ENCODE peak calls at places on chromosome 12, in four cellular contexts. One of them, this sample, is unnamed.

GRCh38 chr12:79644274-79645234 is 46.2 kb downstream of the PAWR start:
- DNase-seq in HepG2: peak
- DNase-seq in sigmoid colon: no peak
- DNase-seq in lower leg skin: no peak
- DNase-seq in this sample: no peak

GRCh38 chr12:97557116-97557515 is 94.5 kb downstream of the RMST start:
- DNase-seq in lower leg skin: no peak
- DNase-seq in sigmoid colon: no peak
- DNase-seq in HepG2: no peak
- DNase-seq in this sample: no peak

GRCh38 chr12:1915082-1915968 is 3.1 kb downstream of the CACNA2D4 start:
- DNase-seq in sigmoid colon: peak
- DNase-seq in HepG2: no peak
- DNase-seq in lower leg skin: no peak
- DNase-seq in this sample: peak

GRCh38 chr12:46831335-46832083 is 5.7 kb upstream of the SLC38A4 start:
- DNase-seq in sigmoid colon: no peak
- DNase-seq in HepG2: no peak
- DNase-seq in lower leg skin: no peak
- DNase-seq in this sample: no peak

GRCh38 chr12:131043401-131043871 is 89.7 kb downstream of the ADGRD1 start:
- DNase-seq in HepG2: no peak
- DNase-seq in lower leg skin: no peak
- DNase-seq in sigmoid colon: peak
- DNase-seq in this sample: no peak

GRCh38 chr12:96225994-96226399 is 31.8 kb downstream of the ELK3 start:
- DNase-seq in HepG2: peak
- DNase-seq in sigmoid colon: no peak
- DNase-seq in lower leg skin: no peak
- DNase-seq in this sample: no peak

GRCh38 chr12:71941174-71941573 is 2.5 kb downstream of the TPH2 start:
- DNase-seq in lower leg skin: no peak
- DNase-seq in sigmoid colon: no peak
- DNase-seq in HepG2: no peak
- DNase-seq in this sample: no peak

GRCh38 chr12:55060470-55060869 is 40.7 kb downstream of the NEUROD4 start:
- DNase-seq in sigmoid colon: no peak
- DNase-seq in lower leg skin: no peak
- DNase-seq in HepG2: no peak
- DNase-seq in this sample: no peak

GRCh38 chr12:15329891-15330290 is 7.6 kb downstream of the PTPRO start:
- DNase-seq in HepG2: no peak
- DNase-seq in lower leg skin: no peak
- DNase-seq in sigmoid colon: no peak
- DNase-seq in this sample: no peak

GRCh38 chr12:62123721-62124203 is 136.4 kb upstream of the USP15 start:
- DNase-seq in HepG2: peak
- DNase-seq in sigmoid colon: no peak
- DNase-seq in lower leg skin: no peak
- DNase-seq in this sample: no peak

GRCh38 chr12:114165921-114166320 is 199.8 kb upstream of the RBM19 start:
- DNase-seq in lower leg skin: no peak
- DNase-seq in sigmoid colon: no peak
- DNase-seq in HepG2: no peak
- DNase-seq in this sample: no peak
- TF ChIP-seq POLR2A in lower leg skin: no peak
- TF ChIP-seq POLR2A in sigmoid colon: no peak
- TF ChIP-seq POLR2A in HepG2: no peak
- TF ChIP-seq POLR2A in this sample: no peak

DNA sequence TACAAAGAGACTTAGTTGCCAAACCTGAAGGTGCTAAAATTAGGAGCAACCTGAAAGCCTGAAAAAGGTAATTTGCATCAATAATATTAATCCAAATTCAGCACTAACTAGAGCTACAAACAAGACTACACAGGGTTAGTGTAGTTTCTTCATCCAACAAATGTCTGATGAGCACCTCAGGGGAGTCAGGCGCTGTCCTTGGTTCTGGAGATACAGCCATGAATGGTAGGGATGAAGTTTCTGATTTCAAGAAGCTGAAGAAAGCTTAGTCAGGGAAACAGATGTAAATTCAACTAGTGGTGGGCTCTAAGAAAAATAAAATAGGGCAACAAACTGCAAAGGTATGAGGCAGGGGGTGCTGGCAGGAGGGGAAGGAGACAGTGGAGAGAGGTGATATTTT is 266.3 kb downstream of the GLT1D1 start:
- DNase-seq in sigmoid colon: no peak
- DNase-seq in HepG2: no peak
- DNase-seq in lower leg skin: no peak
- DNase-seq in this sample: no peak
- TF ChIP-seq POLR2A in sigmoid colon: no peak
- TF ChIP-seq POLR2A in HepG2: no peak
- TF ChIP-seq POLR2A in lower leg skin: no peak
- TF ChIP-seq POLR2A in this sample: no peak

GRCh38 chr12:81815611-81816010 is 56.5 kb upstream of the PPFIA2 start:
- DNase-seq in sigmoid colon: no peak
- DNase-seq in lower leg skin: no peak
- DNase-seq in HepG2: no peak
- DNase-seq in this sample: no peak

GRCh38 chr12:81819991-81820633 is 61.0 kb upstream of the PPFIA2 start:
- DNase-seq in lower leg skin: no peak
- DNase-seq in sigmoid colon: no peak
- DNase-seq in HepG2: no peak
- DNase-seq in this sample: no peak
- TF ChIP-seq POLR2A in lower leg skin: no peak
- TF ChIP-seq POLR2A in sigmoid colon: no peak
- TF ChIP-seq POLR2A in HepG2: no peak
- TF ChIP-seq POLR2A in this sample: no peak

DNA sequence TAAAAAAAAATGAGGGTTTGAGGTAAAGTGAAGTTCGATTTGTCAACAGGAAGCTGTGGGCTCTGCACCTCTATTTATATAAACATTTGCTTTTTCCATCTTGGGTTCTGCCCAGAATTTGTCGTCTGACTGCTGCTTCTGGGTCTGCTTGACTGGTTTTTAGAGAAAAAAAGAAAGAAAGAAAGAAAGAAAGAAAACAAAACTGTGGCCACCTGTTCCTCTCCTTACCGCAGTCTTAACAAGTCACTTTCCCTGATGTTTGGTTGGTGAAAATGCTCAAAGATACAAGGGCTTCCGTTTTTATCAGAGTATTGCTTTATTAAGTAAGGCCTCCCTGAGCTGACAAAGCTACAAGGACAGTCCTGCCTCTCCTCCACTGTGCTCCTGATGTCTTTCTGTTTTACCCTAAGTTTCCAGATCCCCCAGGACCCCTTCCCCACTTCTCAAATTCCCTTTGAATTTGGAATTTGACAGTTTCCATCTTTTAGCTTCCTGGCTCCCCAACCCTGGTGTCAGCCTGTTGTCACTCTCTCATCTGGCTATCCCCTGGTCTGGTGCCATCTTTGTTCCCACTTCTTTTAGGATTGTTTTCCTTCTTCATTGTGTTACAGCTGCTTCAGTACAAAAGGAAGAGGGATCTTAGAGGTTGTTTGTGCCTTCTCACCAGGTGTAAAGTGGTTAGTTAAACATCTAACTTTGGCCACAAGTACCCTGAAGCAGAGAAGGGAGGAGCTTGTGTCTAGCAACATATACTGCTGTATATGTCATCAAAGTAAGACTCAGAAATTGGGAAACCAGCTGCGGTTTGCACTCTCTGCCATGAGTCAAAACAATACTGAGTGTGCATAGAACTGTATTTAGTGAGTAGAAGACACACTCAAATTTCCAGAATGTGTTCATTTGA is 18.0 kb downstream of the MFAP5 start:
- DNase-seq in lower leg skin: no peak
- DNase-seq in HepG2: no peak
- DNase-seq in sigmoid colon: no peak
- DNase-seq in this sample: no peak
- TF ChIP-seq POLR2A in lower leg skin: no peak
- TF ChIP-seq POLR2A in HepG2: no peak
- TF ChIP-seq POLR2A in sigmoid colon: no peak
- TF ChIP-seq POLR2A in this sample: no peak

GRCh38 chr12:50219544-50219943 is 52.4 kb upstream of the CERS5 start:
- DNase-seq in HepG2: no peak
- DNase-seq in sigmoid colon: no peak
- DNase-seq in lower leg skin: no peak
- DNase-seq in this sample: no peak

GRCh38 chr12:50220357-50221061 is 53.3 kb upstream of the CERS5 start:
- DNase-seq in lower leg skin: no peak
- DNase-seq in sigmoid colon: no peak
- DNase-seq in HepG2: no peak
- DNase-seq in this sample: peak

GRCh38 chr12:50222275-50222783 is 55.2 kb upstream of the CERS5 start:
- DNase-seq in HepG2: no peak
- DNase-seq in lower leg skin: peak
- DNase-seq in sigmoid colon: peak
- DNase-seq in this sample: peak

GRCh38 chr12:50224026-50224692 is 57.0 kb upstream of the CERS5 start:
- DNase-seq in HepG2: peak
- DNase-seq in lower leg skin: no peak
- DNase-seq in sigmoid colon: no peak
- DNase-seq in this sample: no peak

DNA sequence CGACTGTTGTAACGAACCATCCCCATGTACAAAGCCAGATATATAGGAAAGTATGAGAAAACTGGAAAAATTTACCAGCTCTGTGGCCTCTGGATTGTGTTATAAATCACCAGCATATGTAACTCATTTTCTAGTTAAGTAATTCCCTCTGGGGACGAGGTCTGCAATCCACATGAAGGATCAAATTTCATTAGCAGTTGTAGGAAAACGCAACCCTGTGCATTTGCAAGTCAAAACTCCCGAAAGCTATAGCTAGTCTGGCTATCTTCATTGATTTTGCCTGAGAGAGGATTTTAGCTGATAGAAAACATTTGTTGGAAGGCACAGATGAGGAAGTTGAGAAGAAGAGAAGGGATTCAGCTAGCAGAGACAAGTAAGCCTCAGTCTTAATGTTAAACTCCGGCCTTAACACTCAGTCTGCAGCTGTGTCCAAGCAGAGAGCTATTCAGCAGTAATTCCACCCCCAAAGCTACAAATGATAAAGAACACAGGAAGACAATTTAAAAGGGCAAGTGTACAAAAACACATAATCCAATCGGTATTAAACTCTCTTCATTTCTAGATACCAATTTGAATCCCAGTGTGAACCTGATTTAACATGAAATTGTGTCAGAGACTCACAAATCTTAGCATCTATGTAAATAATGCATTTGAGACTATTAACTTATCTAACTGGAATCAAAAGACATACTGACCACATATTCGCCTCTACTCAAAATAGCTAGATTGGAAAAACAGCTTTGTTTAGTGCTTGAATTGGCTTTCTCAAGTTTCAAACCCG is 54.2 kb upstream of the CERS5 start:
- DNase-seq in lower leg skin: no peak
- DNase-seq in HepG2: no peak
- DNase-seq in sigmoid colon: no peak
- DNase-seq in this sample: no peak
- TF ChIP-seq POLR2A in lower leg skin: no peak
- TF ChIP-seq POLR2A in HepG2: no peak
- TF ChIP-seq POLR2A in sigmoid colon: peak
- TF ChIP-seq POLR2A in this sample: no peak

GRCh38 chr12:64222011-64222765 is at the start of gene KICS2:
- DNase-seq in lower leg skin: peak
- DNase-seq in sigmoid colon: peak
- DNase-seq in HepG2: peak
- DNase-seq in this sample: peak
- TF ChIP-seq POLR2A in lower leg skin: peak
- TF ChIP-seq POLR2A in sigmoid colon: peak
- TF ChIP-seq POLR2A in HepG2: peak
- TF ChIP-seq POLR2A in this sample: peak

GRCh38 chr12:6950944-6951540 is at the start of gene PTPN6:
- DNase-seq in HepG2: no peak
- DNase-seq in sigmoid colon: peak
- DNase-seq in lower leg skin: no peak
- DNase-seq in this sample: no peak
- TF ChIP-seq POLR2A in HepG2: no peak
- TF ChIP-seq POLR2A in sigmoid colon: no peak
- TF ChIP-seq POLR2A in lower leg skin: no peak
- TF ChIP-seq POLR2A in this sample: no peak

GRCh38 chr12:121581681-121582439 is 1.0 kb upstream of the KDM2B start:
- DNase-seq in lower leg skin: no peak
- DNase-seq in sigmoid colon: no peak
- DNase-seq in HepG2: no peak
- DNase-seq in this sample: no peak

GRCh38 chr12:121580959-121581680 is at the start of gene KDM2B:
- DNase-seq in sigmoid colon: peak
- DNase-seq in HepG2: peak
- DNase-seq in lower leg skin: peak
- DNase-seq in this sample: peak

GRCh38 chr12:121579190-121579791 is 1.5 kb downstream of the KDM2B start:
- DNase-seq in HepG2: no peak
- DNase-seq in lower leg skin: no peak
- DNase-seq in sigmoid colon: peak
- DNase-seq in this sample: peak

GRCh38 chr12:121579981-121580868 is 598 bp downstream of the KDM2B start:
- DNase-seq in lower leg skin: peak
- DNase-seq in sigmoid colon: peak
- DNase-seq in HepG2: peak
- DNase-seq in this sample: peak

GRCh38 chr12:121582583-121583333 is 1.9 kb upstream of the KDM2B start:
- DNase-seq in HepG2: peak
- DNase-seq in sigmoid colon: no peak
- DNase-seq in lower leg skin: no peak
- DNase-seq in this sample: no peak
- TF ChIP-seq POLR2A in HepG2: no peak
- TF ChIP-seq POLR2A in sigmoid colon: no peak
- TF ChIP-seq POLR2A in lower leg skin: no peak
- TF ChIP-seq POLR2A in this sample: no peak